ENCODE peak calls at places on chromosomes 1 and 21, in five cellular contexts. Z is H9; Q is ovary; U is transverse colon; Y is CD8-positive, alpha-beta memory T cell. N is an unnamed sample. For H3K4me1, the result is how much of the 10 kb centered on the place peaks cover.

GRCh38 chr1:183198463-183198862 is 12.4 kb downstream of the LAMC2 start:
- DNase-seq in Z (no peak), Q (no peak), U (no peak), Y (no peak), N (no peak)

GRCh38 chr1:223500560-223501425 is 107.6 kb downstream of the CCDC185 start:
- DNase-seq in Z (no peak), Q (no peak), U (no peak), Y (no peak), N (no peak)

GRCh38 chr1:228037401-228038386 is 30.9 kb downstream of the WNT3A start:
- DNase-seq in Z (peak), Q (no peak), U (no peak), Y (no peak), N (no peak)

GRCh38 chr1:223421676-223422075 is 28.5 kb downstream of the CCDC185 start:
- DNase-seq in Z (no peak), Q (no peak), U (no peak), Y (no peak), N (no peak)

GRCh38 chr1:33322870-33323585 is 2.1 kb upstream of the A3GALT2 start:
- DNase-seq in Z (no peak), Q (no peak), U (no peak), Y (no peak), N (no peak)

GRCh38 chr1:6200188-6200809 is 904 bp upstream of the RPL22 start:
- DNase-seq in Z (no peak), Q (no peak), U (no peak), Y (no peak), N (no peak)

GRCh38 chr1:7101187-7101586 is 315.9 kb downstream of the CAMTA1 start:
- DNase-seq in Z (no peak), Q (no peak), U (no peak), Y (no peak), N (no peak)

GRCh38 chr1:86757272-86757984 is 53.1 kb downstream of the SH3GLB1 start:
- DNase-seq in Z (no peak), Q (no peak), U (no peak), Y (no peak), N (no peak)

GRCh38 chr1:234675561-234675960 is 65.6 kb upstream of the IRF2BP2 start:
- DNase-seq in Z (no peak), Q (no peak), U (no peak), Y (no peak), N (no peak)

GRCh38 chr1:18200136-18200717 is 92.6 kb downstream of the IGSF21 start:
- DNase-seq in Z (no peak), Q (no peak), U (no peak), Y (no peak), N (no peak)

GRCh38 chr1:198444792-198445191 is 95.7 kb downstream of the ATP6V1G3 start:
- DNase-seq in Z (no peak), Q (no peak), U (no peak), Y (no peak), N (no peak)

GRCh38 chr1:117599822-117600221 is 6.0 kb upstream of the TENT5C start:
- DNase-seq in Z (peak), Q (no peak), U (peak), Y (no peak), N (no peak)

GRCh38 chr1:86464819-86465218 is 3.9 kb upstream of the CLCA1 start:
- DNase-seq in Z (no peak), Q (no peak), U (no peak), Y (no peak), N (no peak)

GRCh38 chr1:20061866-20062265 is 8.1 kb upstream of the PLA2G5 start:
- DNase-seq in Z (no peak), Q (peak), U (no peak), Y (no peak), N (no peak)

GRCh38 chr1:203769505-203770343 is 4.7 kb downstream of the LAX1 start:
- DNase-seq in Z (no peak), Q (peak), U (peak), Y (no peak), N (no peak)

GRCh38 chr1:110176299-110176956 is 26.1 kb downstream of the SLC6A17 start:
- DNase-seq in Z (no peak), Q (no peak), U (peak), Y (no peak), N (no peak)

GRCh38 chr1:26323382-26323781 is 5.6 kb downstream of the CD52 start:
- DNase-seq in Z (no peak), Q (no peak), U (no peak), Y (no peak), N (no peak)

GRCh38 chr1:66333463-66334232 is 200.3 kb upstream of the SGIP1 start:
- DNase-seq in Z (no peak), Q (no peak), U (peak), Y (peak), N (no peak)

GRCh38 chr1:227388771-227389170 is 70.5 kb upstream of the CDC42BPA start:
- DNase-seq in Z (no peak), Q (no peak), U (no peak), Y (no peak), N (no peak)

GRCh38 chr21:20968391-20968790 is 29.8 kb upstream of the NCAM2 start:
- DNase-seq in Z (no peak), Q (no peak), U (no peak), Y (no peak), N (no peak)

GRCh38 chr1:24695202-24695974 is 49.9 kb upstream of the CLIC4 start:
- DNase-seq in Z (no peak), Q (no peak), U (no peak), Y (no peak), N (no peak)

GRCh38 chr1:218412181-218412580 is 67.0 kb downstream of the TGFB2 start:
- DNase-seq in Z (no peak), Q (no peak), U (no peak), Y (no peak), N (no peak)

GRCh38 chr1:81832573-81832972 is 31.8 kb downstream of the ADGRL2 start:
- DNase-seq in Z (no peak), Q (no peak), U (no peak), Y (no peak), N (no peak)

GRCh38 chr1:10400013-10400412 is 1.1 kb downstream of the PGD start:
- DNase-seq in Z (no peak), Q (no peak), U (no peak), Y (no peak), N (no peak)

GRCh38 chr1:82227286-82227685 is 426.6 kb downstream of the ADGRL2 start:
- DNase-seq in Z (no peak), Q (no peak), U (no peak), Y (no peak), N (no peak)

GRCh38 chr1:226681652-226682493 is 57.2 kb downstream of the ITPKB start:
- DNase-seq in Z (no peak), Q (no peak), U (no peak), Y (no peak), N (no peak)

GRCh38 chr21:31710586-31710985 is 21.3 kb downstream of the SCAF4 start:
- DNase-seq in Z (no peak), Q (no peak), U (no peak), Y (no peak), N (no peak)

GRCh38 chr1:7290971-7291970 is 479.8 kb upstream of the VAMP3 start:
- DNase-seq in Z (no peak), Q (no peak), U (no peak), Y (no peak), N (no peak)

GRCh38 chr1:5878938-5879337 is 113.3 kb downstream of the NPHP4 start:
- DNase-seq in Z (no peak), Q (no peak), U (no peak), Y (no peak), N (no peak)

GRCh38 chr1:98706173-98706848 is 44.8 kb downstream of the SNX7 start:
- DNase-seq in Z (no peak), Q (no peak), U (no peak), Y (no peak), N (no peak)

GRCh38 chr1:235513495-235514366 is 9.5 kb upstream of the B3GALNT2 start:
- DNase-seq in Z (no peak), Q (peak), U (no peak), Y (peak), N (peak)

GRCh38 chr1:60419023-60419422 is 345.5 kb upstream of the C1orf87 start:
- DNase-seq in Z (no peak), Q (no peak), U (no peak), Y (no peak), N (no peak)

GRCh38 chr1:157286646-157287420 is 148.6 kb upstream of the ETV3 start:
- DNase-seq in Z (peak), Q (no peak), U (no peak), Y (no peak), N (no peak)
- H3K27ac ChIP-seq in Z (no peak), Q (no peak), U (no peak), Y (no peak), N (no peak)

GRCh38 chr1:76190749-76191424 is 116.3 kb downstream of the ST6GALNAC3 start:
- DNase-seq in Z (no peak), Q (no peak), U (no peak), Y (no peak), N (no peak)

GRCh38 chr1:76191561-76191960 is 117.0 kb downstream of the ST6GALNAC3 start:
- DNase-seq in Z (no peak), Q (no peak), U (no peak), Y (no peak), N (no peak)

GRCh38 chr1:76186617-76187016 is 112.1 kb downstream of the ST6GALNAC3 start:
- DNase-seq in Z (no peak), Q (no peak), U (no peak), Y (no peak), N (no peak)

GRCh38 chr1:76185207-76185606 is 110.7 kb downstream of the ST6GALNAC3 start:
- DNase-seq in Z (no peak), Q (no peak), U (no peak), Y (no peak), N (no peak)

GRCh38 chr1:76187436-76187835 is 112.9 kb downstream of the ST6GALNAC3 start:
- DNase-seq in Z (no peak), Q (no peak), U (no peak), Y (no peak), N (no peak)
- H3K4me1 ChIP-seq in Z (under half), Q (under half), U (under half), Y (under half), N (under half)

GRCh38 chr1:118944133-118944532 is 44.0 kb downstream of the TBX15 start:
- DNase-seq in Z (no peak), Q (no peak), U (no peak), Y (no peak), N (no peak)

GRCh38 chr1:118945460-118945859 is 42.7 kb downstream of the TBX15 start:
- DNase-seq in Z (no peak), Q (no peak), U (no peak), Y (no peak), N (no peak)

GRCh38 chr1:118947790-118948189 is 40.4 kb downstream of the TBX15 start:
- DNase-seq in Z (no peak), Q (no peak), U (no peak), Y (no peak), N (no peak)

GRCh38 chr1:118947003-118947765 is 41.0 kb downstream of the TBX15 start:
- DNase-seq in Z (no peak), Q (no peak), U (no peak), Y (no peak), N (no peak)

GRCh38 chr1:118944546-118944945 is 43.6 kb downstream of the TBX15 start:
- DNase-seq in Z (no peak), Q (no peak), U (no peak), Y (no peak), N (no peak)
- H3K27ac ChIP-seq in Z (no peak), Q (no peak), U (no peak), Y (no peak), N (no peak)

DNA sequence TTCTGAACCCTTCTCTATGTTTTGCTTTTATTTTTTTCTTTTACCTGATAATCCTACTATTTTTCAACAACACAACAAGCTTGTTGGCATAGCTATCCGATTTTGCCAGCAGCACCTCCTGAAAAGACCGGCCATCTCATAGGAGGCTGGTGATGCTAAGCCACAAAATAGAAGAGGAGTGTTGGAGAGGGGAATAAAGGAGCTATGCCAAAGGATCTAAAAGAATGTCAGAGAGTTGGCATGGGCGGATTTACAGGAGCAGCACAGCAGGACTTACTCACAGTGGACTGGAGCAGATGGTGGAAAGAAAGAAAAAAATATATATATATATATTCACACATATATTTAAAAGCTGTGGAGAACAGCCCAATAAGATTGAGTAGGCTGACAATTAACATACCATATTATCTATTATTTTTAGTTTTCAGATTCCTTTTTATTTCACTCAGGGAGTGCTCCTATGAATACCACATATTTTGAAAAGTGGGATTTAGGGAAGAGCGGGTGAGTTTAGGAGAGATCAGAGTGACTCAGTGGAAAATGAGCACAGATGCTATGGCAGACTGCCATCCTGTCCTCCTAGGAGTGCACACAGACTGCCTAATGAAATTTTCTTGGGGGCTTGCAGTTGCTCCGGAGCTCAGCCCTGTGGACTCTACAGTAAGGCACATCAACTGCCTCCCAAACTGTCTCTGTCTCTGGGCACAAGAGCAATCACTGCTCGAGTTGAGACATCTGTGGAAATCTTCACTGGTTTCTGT is 394.5 kb upstream of the CHRM3 start:
- DNase-seq in Z (no peak), Q (no peak), U (no peak), Y (no peak), N (no peak)
- H3K4me1 ChIP-seq in Z (under half), Q (under half), U (under half), Y (under half), N (under half)

GRCh38 chr1:77831566-77831965 is 52.1 kb downstream of the MIGA1 start:
- DNase-seq in Z (no peak), Q (no peak), U (no peak), Y (no peak), N (no peak)
- H3K27ac ChIP-seq in Z (no peak), Q (no peak), U (peak), Y (no peak), N (no peak)

DNA sequence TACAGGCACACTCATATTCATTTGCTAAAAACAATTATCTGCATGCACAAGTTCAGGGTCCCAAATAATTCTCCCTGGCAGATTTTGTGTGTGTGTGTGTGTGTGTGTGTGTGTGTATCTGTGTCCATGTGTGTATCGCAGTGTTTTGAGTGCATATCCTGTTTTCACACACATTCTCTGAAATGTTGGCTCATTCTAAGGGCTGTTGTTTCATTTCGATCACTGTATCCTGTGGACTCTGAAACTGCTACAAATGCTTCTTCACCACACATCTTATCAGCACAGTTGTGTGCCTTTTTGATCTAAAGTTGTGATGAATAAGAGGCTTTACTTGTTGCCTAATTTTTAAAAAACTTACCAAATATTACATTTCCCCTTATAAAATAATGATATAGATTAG is 34.6 kb downstream of the NR5A2 start:
- DNase-seq in Z (no peak), Q (no peak), U (no peak), Y (no peak), N (no peak)
- H3K4me1 ChIP-seq in Z (under half), Q (under half), U (under half), Y (under half), N (under half)

DNA sequence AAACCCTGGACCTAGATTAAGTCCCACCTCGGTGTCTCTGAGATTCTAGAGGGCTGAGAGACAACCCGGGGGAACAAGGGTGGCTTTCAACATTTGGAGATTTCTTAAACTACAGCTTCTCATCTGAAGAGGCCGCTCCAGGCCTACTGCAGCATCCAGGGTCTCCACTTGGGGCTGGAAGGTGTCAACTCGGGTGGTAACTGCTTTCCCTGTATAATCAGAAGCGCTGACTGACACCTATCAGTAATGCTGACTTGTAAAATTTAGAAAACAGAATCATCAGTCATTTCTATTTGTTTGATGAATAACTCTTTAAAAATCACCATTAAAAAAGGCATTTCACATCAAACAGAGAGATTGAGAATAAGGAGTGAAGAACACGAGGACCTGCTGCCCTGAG is 226.0 kb downstream of the PBX1 start:
- DNase-seq in Z (no peak), Q (no peak), U (no peak), Y (no peak), N (no peak)
- H3K27ac ChIP-seq in Z (no peak), Q (peak), U (no peak), Y (no peak), N (no peak)

GRCh38 chr21:38819719-38820147 is 14.0 kb downstream of the ETS2 start:
- DNase-seq in Z (no peak), Q (no peak), U (peak), Y (no peak), N (no peak)

GRCh38 chr21:38817371-38818335 is 11.9 kb downstream of the ETS2 start:
- DNase-seq in Z (no peak), Q (no peak), U (peak), Y (no peak), N (no peak)

GRCh38 chr21:38818336-38818723 is 12.6 kb downstream of the ETS2 start:
- DNase-seq in Z (no peak), Q (no peak), U (no peak), Y (no peak), N (no peak)

GRCh38 chr21:38820471-38821239 is 14.9 kb downstream of the ETS2 start:
- DNase-seq in Z (no peak), Q (no peak), U (peak), Y (no peak), N (no peak)

DNA sequence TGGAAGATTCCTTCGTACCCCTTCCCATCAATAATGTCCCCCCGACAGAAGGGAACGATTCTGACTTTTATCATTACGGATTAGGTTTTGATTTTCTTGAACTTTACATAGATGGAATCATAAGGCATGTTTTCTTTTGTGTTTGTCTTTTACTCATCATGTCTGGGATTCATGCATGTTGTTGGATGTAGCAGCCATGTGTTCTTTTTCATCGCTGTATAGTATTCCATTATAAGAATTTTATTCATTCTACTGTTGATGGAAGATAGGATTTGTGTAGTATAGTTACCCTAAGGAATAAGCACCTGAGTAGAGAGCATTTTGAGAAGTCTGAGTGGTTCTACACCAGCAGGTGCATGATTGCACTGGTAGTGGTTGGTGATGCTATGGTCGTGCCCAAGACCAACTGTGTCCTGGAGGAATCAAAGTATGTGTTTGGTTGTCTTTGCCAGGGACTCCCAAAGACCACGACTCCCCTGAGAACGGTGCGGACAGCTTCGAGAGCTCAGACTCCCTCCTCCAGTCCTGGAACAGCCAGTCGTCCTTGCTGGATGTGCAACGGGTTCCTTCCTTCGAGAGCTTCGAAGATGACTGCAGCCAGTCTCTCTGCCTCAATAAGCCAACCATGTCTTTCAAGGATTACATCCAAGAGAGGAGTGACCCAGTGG is 13.5 kb downstream of the ETS2 start:
- DNase-seq in Z (peak), Q (no peak), U (no peak), Y (no peak), N (no peak)
- H3K4me1 ChIP-seq in Z (under half), Q (under half), U (under half), Y (under half), N (under half)

GRCh38 chr1:55969322-55969721 is 610.0 kb downstream of the PLPP3 start:
- DNase-seq in Z (no peak), Q (no peak), U (no peak), Y (no peak), N (no peak)

GRCh38 chr1:55970711-55971110 is 608.7 kb downstream of the PLPP3 start:
- DNase-seq in Z (no peak), Q (no peak), U (no peak), Y (no peak), N (no peak)

GRCh38 chr1:55980574-55980973 is 598.8 kb downstream of the PLPP3 start:
- DNase-seq in Z (no peak), Q (no peak), U (no peak), Y (no peak), N (no peak)

GRCh38 chr1:55974714-55975441 is 604.5 kb downstream of the PLPP3 start:
- DNase-seq in Z (no peak), Q (no peak), U (no peak), Y (no peak), N (no peak)
- H3K27ac ChIP-seq in Z (no peak), Q (no peak), U (peak), Y (no peak), N (no peak)